ENCODE peak calls at places on chromosome 18, in nine cellular contexts. One of them, this sample, is unnamed.
A peak's percentile ranks its signal among the peaks of the same experiment; 100 is the strongest.

GRCh38 chr18:74748809-74749208 is 151.1 kb downstream of the ZNF407 start:
- DNase-seq in AG04450: no peak
- DNase-seq in cardiac muscle cell: no peak
- DNase-seq in A549: no peak
- DNase-seq in stomach: no peak
- DNase-seq in IMR-90: no peak
- DNase-seq in fibroblast of lung: no peak
- DNase-seq in naive thymus-derived CD4-positive, alpha-beta T cell: no peak
- DNase-seq in lower lobe of right lung: no peak
- DNase-seq in this sample: no peak

GRCh38 chr18:46415532-46415931 is 241.5 kb downstream of the LOXHD1 start:
- DNase-seq in AG04450: no peak
- DNase-seq in cardiac muscle cell: no peak
- DNase-seq in A549: no peak
- DNase-seq in stomach: no peak
- DNase-seq in IMR-90: no peak
- DNase-seq in fibroblast of lung: no peak
- DNase-seq in naive thymus-derived CD4-positive, alpha-beta T cell: no peak
- DNase-seq in lower lobe of right lung: no peak
- DNase-seq in this sample: no peak

GRCh38 chr18:26506012-26506411 is 42.3 kb downstream of the KCTD1 start:
- DNase-seq in AG04450: no peak
- DNase-seq in cardiac muscle cell: no peak
- DNase-seq in A549: no peak
- DNase-seq in stomach: peak; percentile 29
- DNase-seq in IMR-90: no peak
- DNase-seq in fibroblast of lung: no peak
- DNase-seq in naive thymus-derived CD4-positive, alpha-beta T cell: no peak
- DNase-seq in lower lobe of right lung: no peak
- DNase-seq in this sample: no peak

GRCh38 chr18:44679912-44680270 is 797 bp upstream of the SETBP1 start:
- DNase-seq in AG04450: no peak
- DNase-seq in cardiac muscle cell: peak; percentile 66
- DNase-seq in A549: peak; percentile 16
- DNase-seq in stomach: peak; percentile 58
- DNase-seq in IMR-90: peak; percentile 31
- DNase-seq in fibroblast of lung: peak; percentile 66
- DNase-seq in naive thymus-derived CD4-positive, alpha-beta T cell: no peak
- DNase-seq in lower lobe of right lung: peak; percentile 67
- DNase-seq in this sample: peak; percentile 77

GRCh38 chr18:63240541-63241316 is 78.8 kb downstream of the BCL2 start:
- DNase-seq in AG04450: no peak
- DNase-seq in cardiac muscle cell: peak; percentile 78
- DNase-seq in A549: no peak
- DNase-seq in stomach: no peak
- DNase-seq in IMR-90: no peak
- DNase-seq in fibroblast of lung: peak; percentile 21
- DNase-seq in naive thymus-derived CD4-positive, alpha-beta T cell: no peak
- DNase-seq in lower lobe of right lung: no peak
- DNase-seq in this sample: no peak

GRCh38 chr18:5975111-5975622 is 79.8 kb upstream of the TMEM200C start:
- DNase-seq in AG04450: peak; percentile 49
- DNase-seq in cardiac muscle cell: peak; percentile 49
- DNase-seq in A549: no peak
- DNase-seq in stomach: no peak
- DNase-seq in IMR-90: peak; percentile 89
- DNase-seq in fibroblast of lung: peak; percentile 77
- DNase-seq in naive thymus-derived CD4-positive, alpha-beta T cell: no peak
- DNase-seq in lower lobe of right lung: no peak
- DNase-seq in this sample: no peak

GRCh38 chr18:8480506-8481328 is 128.5 kb upstream of the RAB12 start:
- DNase-seq in AG04450: peak; percentile 34
- DNase-seq in cardiac muscle cell: peak; percentile 84
- DNase-seq in A549: peak; percentile 36
- DNase-seq in stomach: peak; percentile 34
- DNase-seq in IMR-90: peak; percentile 73
- DNase-seq in fibroblast of lung: peak; percentile 68
- DNase-seq in naive thymus-derived CD4-positive, alpha-beta T cell: no peak
- DNase-seq in lower lobe of right lung: no peak
- DNase-seq in this sample: no peak

GRCh38 chr18:2572892-2573291 is 1.5 kb downstream of the NDC80 start:
- DNase-seq in AG04450: no peak
- DNase-seq in cardiac muscle cell: peak; percentile 32
- DNase-seq in A549: no peak
- DNase-seq in stomach: no peak
- DNase-seq in IMR-90: no peak
- DNase-seq in fibroblast of lung: peak; percentile 26
- DNase-seq in naive thymus-derived CD4-positive, alpha-beta T cell: no peak
- DNase-seq in lower lobe of right lung: no peak
- DNase-seq in this sample: no peak

GRCh38 chr18:72160504-72161445 is 383.4 kb downstream of the CBLN2 start:
- DNase-seq in AG04450: no peak
- DNase-seq in cardiac muscle cell: no peak
- DNase-seq in A549: no peak
- DNase-seq in stomach: no peak
- DNase-seq in IMR-90: no peak
- DNase-seq in fibroblast of lung: no peak
- DNase-seq in naive thymus-derived CD4-positive, alpha-beta T cell: no peak
- DNase-seq in lower lobe of right lung: no peak
- DNase-seq in this sample: no peak

GRCh38 chr18:32734442-32734841 is 38.4 kb downstream of the KLHL14 start:
- DNase-seq in AG04450: no peak
- DNase-seq in cardiac muscle cell: no peak
- DNase-seq in A549: no peak
- DNase-seq in stomach: no peak
- DNase-seq in IMR-90: no peak
- DNase-seq in fibroblast of lung: no peak
- DNase-seq in naive thymus-derived CD4-positive, alpha-beta T cell: no peak
- DNase-seq in lower lobe of right lung: no peak
- DNase-seq in this sample: no peak

GRCh38 chr18:500556-501405 is at the start of gene COLEC12:
- DNase-seq in AG04450: no peak
- DNase-seq in cardiac muscle cell: peak; percentile 61
- DNase-seq in A549: no peak
- DNase-seq in stomach: no peak
- DNase-seq in IMR-90: no peak
- DNase-seq in fibroblast of lung: no peak
- DNase-seq in naive thymus-derived CD4-positive, alpha-beta T cell: no peak
- DNase-seq in lower lobe of right lung: peak; percentile 75
- DNase-seq in this sample: peak; percentile 48

GRCh38 chr18:75203456-75204261 is 5.3 kb downstream of the PTGR3 start:
- DNase-seq in AG04450: no peak
- DNase-seq in cardiac muscle cell: peak; percentile 21
- DNase-seq in A549: no peak
- DNase-seq in stomach: no peak
- DNase-seq in IMR-90: peak; percentile 52
- DNase-seq in fibroblast of lung: peak; percentile 66
- DNase-seq in naive thymus-derived CD4-positive, alpha-beta T cell: no peak
- DNase-seq in lower lobe of right lung: no peak
- DNase-seq in this sample: no peak

GRCh38 chr18:31197676-31198075 is 35.0 kb upstream of the DSC1 start:
- DNase-seq in AG04450: no peak
- DNase-seq in cardiac muscle cell: no peak
- DNase-seq in A549: peak; percentile 4
- DNase-seq in stomach: no peak
- DNase-seq in IMR-90: no peak
- DNase-seq in fibroblast of lung: no peak
- DNase-seq in naive thymus-derived CD4-positive, alpha-beta T cell: no peak
- DNase-seq in lower lobe of right lung: no peak
- DNase-seq in this sample: peak; percentile 26

GRCh38 chr18:55096261-55097026 is 137.2 kb upstream of the CCDC68 start:
- DNase-seq in AG04450: peak; percentile 16
- DNase-seq in cardiac muscle cell: peak; percentile 83
- DNase-seq in A549: peak; percentile 22
- DNase-seq in stomach: no peak
- DNase-seq in IMR-90: peak; percentile 72
- DNase-seq in fibroblast of lung: peak; percentile 65
- DNase-seq in naive thymus-derived CD4-positive, alpha-beta T cell: no peak
- DNase-seq in lower lobe of right lung: no peak
- DNase-seq in this sample: peak; percentile 43

GRCh38 chr18:28175047-28175929 is 1.6 kb downstream of the CDH2 start:
- DNase-seq in AG04450: no peak
- DNase-seq in cardiac muscle cell: peak; percentile 69
- DNase-seq in A549: peak; percentile 8
- DNase-seq in stomach: peak; percentile 36
- DNase-seq in IMR-90: peak; percentile 42
- DNase-seq in fibroblast of lung: no peak
- DNase-seq in naive thymus-derived CD4-positive, alpha-beta T cell: no peak
- DNase-seq in lower lobe of right lung: no peak
- DNase-seq in this sample: no peak

GRCh38 chr18:59148192-59148591 is 8.5 kb downstream of the SEC11C start:
- DNase-seq in AG04450: no peak
- DNase-seq in cardiac muscle cell: no peak
- DNase-seq in A549: no peak
- DNase-seq in stomach: peak; percentile 30
- DNase-seq in IMR-90: no peak
- DNase-seq in fibroblast of lung: no peak
- DNase-seq in naive thymus-derived CD4-positive, alpha-beta T cell: no peak
- DNase-seq in lower lobe of right lung: no peak
- DNase-seq in this sample: no peak

GRCh38 chr18:9478545-9478944 is 3.2 kb downstream of the RALBP1 start:
- DNase-seq in AG04450: no peak
- DNase-seq in cardiac muscle cell: no peak
- DNase-seq in A549: no peak
- DNase-seq in stomach: no peak
- DNase-seq in IMR-90: no peak
- DNase-seq in fibroblast of lung: no peak
- DNase-seq in naive thymus-derived CD4-positive, alpha-beta T cell: no peak
- DNase-seq in lower lobe of right lung: no peak
- DNase-seq in this sample: no peak

GRCh38 chr18:9482790-9483189 is 7.5 kb downstream of the RALBP1 start:
- DNase-seq in AG04450: no peak
- DNase-seq in cardiac muscle cell: no peak
- DNase-seq in A549: no peak
- DNase-seq in stomach: no peak
- DNase-seq in IMR-90: no peak
- DNase-seq in fibroblast of lung: no peak
- DNase-seq in naive thymus-derived CD4-positive, alpha-beta T cell: no peak
- DNase-seq in lower lobe of right lung: no peak
- DNase-seq in this sample: no peak

GRCh38 chr18:9488535-9488934 is 13.2 kb downstream of the RALBP1 start:
- DNase-seq in AG04450: no peak
- DNase-seq in cardiac muscle cell: no peak
- DNase-seq in A549: no peak
- DNase-seq in stomach: no peak
- DNase-seq in IMR-90: no peak
- DNase-seq in fibroblast of lung: no peak
- DNase-seq in naive thymus-derived CD4-positive, alpha-beta T cell: no peak
- DNase-seq in lower lobe of right lung: no peak
- DNase-seq in this sample: no peak

GRCh38 chr18:9483526-9483925 is 8.2 kb downstream of the RALBP1 start:
- DNase-seq in AG04450: no peak
- DNase-seq in cardiac muscle cell: no peak
- DNase-seq in A549: no peak
- DNase-seq in stomach: no peak
- DNase-seq in IMR-90: no peak
- DNase-seq in fibroblast of lung: no peak
- DNase-seq in naive thymus-derived CD4-positive, alpha-beta T cell: no peak
- DNase-seq in lower lobe of right lung: no peak
- DNase-seq in this sample: no peak
- H3K9me3 ChIP-seq in AG04450: peaks cover 2% of the 10 kb centered on the region
- H3K9me3 ChIP-seq in cardiac muscle cell: no peaks in the 10 kb centered on the region
- H3K9me3 ChIP-seq in A549: no peaks in the 10 kb centered on the region
- H3K9me3 ChIP-seq in stomach: no peaks in the 10 kb centered on the region
- H3K9me3 ChIP-seq in IMR-90: no peaks in the 10 kb centered on the region
- H3K9me3 ChIP-seq in fibroblast of lung: no peaks in the 10 kb centered on the region
- H3K9me3 ChIP-seq in naive thymus-derived CD4-positive, alpha-beta T cell: no peaks in the 10 kb centered on the region
- H3K9me3 ChIP-seq in lower lobe of right lung: peaks cover 6% of the 10 kb centered on the region
- H3K9me3 ChIP-seq in this sample: no peaks in the 10 kb centered on the region

GRCh38 chr18:70982292-70982691 is 693.4 kb downstream of the SOCS6 start:
- DNase-seq in AG04450: no peak
- DNase-seq in cardiac muscle cell: no peak
- DNase-seq in A549: no peak
- DNase-seq in stomach: no peak
- DNase-seq in IMR-90: no peak
- DNase-seq in fibroblast of lung: no peak
- DNase-seq in naive thymus-derived CD4-positive, alpha-beta T cell: no peak
- DNase-seq in lower lobe of right lung: no peak
- DNase-seq in this sample: no peak

GRCh38 chr18:70981400-70982140 is 692.7 kb downstream of the SOCS6 start:
- DNase-seq in AG04450: no peak
- DNase-seq in cardiac muscle cell: no peak
- DNase-seq in A549: no peak
- DNase-seq in stomach: no peak
- DNase-seq in IMR-90: no peak
- DNase-seq in fibroblast of lung: no peak
- DNase-seq in naive thymus-derived CD4-positive, alpha-beta T cell: no peak
- DNase-seq in lower lobe of right lung: no peak
- DNase-seq in this sample: no peak

GRCh38 chr18:70991577-70991976 is 702.7 kb downstream of the SOCS6 start:
- DNase-seq in AG04450: peak; percentile 4
- DNase-seq in cardiac muscle cell: peak; percentile 9
- DNase-seq in A549: no peak
- DNase-seq in stomach: no peak
- DNase-seq in IMR-90: peak; percentile 43
- DNase-seq in fibroblast of lung: peak; percentile 2
- DNase-seq in naive thymus-derived CD4-positive, alpha-beta T cell: no peak
- DNase-seq in lower lobe of right lung: no peak
- DNase-seq in this sample: no peak

GRCh38 chr18:70985948-70986347 is 697.1 kb downstream of the SOCS6 start:
- DNase-seq in AG04450: no peak
- DNase-seq in cardiac muscle cell: no peak
- DNase-seq in A549: no peak
- DNase-seq in stomach: no peak
- DNase-seq in IMR-90: no peak
- DNase-seq in fibroblast of lung: no peak
- DNase-seq in naive thymus-derived CD4-positive, alpha-beta T cell: no peak
- DNase-seq in lower lobe of right lung: no peak
- DNase-seq in this sample: no peak
- H3K9me3 ChIP-seq in AG04450: peaks cover 7% of the 10 kb centered on the region
- H3K9me3 ChIP-seq in cardiac muscle cell: no peaks in the 10 kb centered on the region
- H3K9me3 ChIP-seq in A549: no peaks in the 10 kb centered on the region
- H3K9me3 ChIP-seq in stomach: peaks cover 25% of the 10 kb centered on the region
- H3K9me3 ChIP-seq in IMR-90: peaks cover 12% of the 10 kb centered on the region
- H3K9me3 ChIP-seq in fibroblast of lung: no peaks in the 10 kb centered on the region
- H3K9me3 ChIP-seq in naive thymus-derived CD4-positive, alpha-beta T cell: no peaks in the 10 kb centered on the region
- H3K9me3 ChIP-seq in lower lobe of right lung: no peaks in the 10 kb centered on the region
- H3K9me3 ChIP-seq in this sample: peaks cover 9% of the 10 kb centered on the region

DNA sequence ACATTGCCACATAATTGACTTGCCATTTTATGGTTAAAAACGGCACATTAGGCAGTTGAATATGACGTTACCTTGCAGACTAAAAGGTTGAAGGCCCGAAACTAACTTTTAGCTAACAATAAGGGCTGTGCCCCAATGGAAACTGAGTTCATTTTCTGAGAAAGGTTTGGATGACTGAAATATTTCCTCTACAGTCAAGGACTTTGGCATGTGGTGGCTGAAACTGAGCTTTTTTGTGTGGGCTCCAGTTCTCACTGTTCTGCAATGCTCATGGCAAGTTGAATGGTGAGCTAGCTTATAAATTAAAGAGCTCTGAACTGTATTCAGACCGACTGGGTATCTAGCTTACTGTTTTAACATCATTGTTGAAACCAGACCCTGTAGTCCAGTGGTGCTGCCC is 23.8 kb upstream of the TXNDC2 start:
- DNase-seq in AG04450: no peak
- DNase-seq in cardiac muscle cell: no peak
- DNase-seq in A549: no peak
- DNase-seq in stomach: no peak
- DNase-seq in IMR-90: no peak
- DNase-seq in fibroblast of lung: no peak
- DNase-seq in naive thymus-derived CD4-positive, alpha-beta T cell: no peak
- DNase-seq in lower lobe of right lung: no peak
- DNase-seq in this sample: no peak
- H3K9me3 ChIP-seq in AG04450: peaks cover 19% of the 10 kb centered on the region
- H3K9me3 ChIP-seq in cardiac muscle cell: no peaks in the 10 kb centered on the region
- H3K9me3 ChIP-seq in A549: peaks cover 21% of the 10 kb centered on the region
- H3K9me3 ChIP-seq in stomach: peaks cover 16% of the 10 kb centered on the region
- H3K9me3 ChIP-seq in IMR-90: peaks cover 13% of the 10 kb centered on the region
- H3K9me3 ChIP-seq in fibroblast of lung: no peaks in the 10 kb centered on the region
- H3K9me3 ChIP-seq in naive thymus-derived CD4-positive, alpha-beta T cell: no peaks in the 10 kb centered on the region
- H3K9me3 ChIP-seq in lower lobe of right lung: peaks cover 9% of the 10 kb centered on the region
- H3K9me3 ChIP-seq in this sample: peaks cover 6% of the 10 kb centered on the region

GRCh38 chr18:65343571-65343970 is 407.2 kb upstream of the CDH7 start:
- DNase-seq in AG04450: no peak
- DNase-seq in cardiac muscle cell: no peak
- DNase-seq in A549: no peak
- DNase-seq in stomach: no peak
- DNase-seq in IMR-90: no peak
- DNase-seq in fibroblast of lung: no peak
- DNase-seq in naive thymus-derived CD4-positive, alpha-beta T cell: no peak
- DNase-seq in lower lobe of right lung: no peak
- DNase-seq in this sample: no peak
- H3K9me3 ChIP-seq in AG04450: peaks cover 7% of the 10 kb centered on the region
- H3K9me3 ChIP-seq in cardiac muscle cell: no peaks in the 10 kb centered on the region
- H3K9me3 ChIP-seq in A549: no peaks in the 10 kb centered on the region
- H3K9me3 ChIP-seq in stomach: peaks cover 8% of the 10 kb centered on the region
- H3K9me3 ChIP-seq in IMR-90: peaks cover 9% of the 10 kb centered on the region
- H3K9me3 ChIP-seq in fibroblast of lung: no peaks in the 10 kb centered on the region
- H3K9me3 ChIP-seq in naive thymus-derived CD4-positive, alpha-beta T cell: no peaks in the 10 kb centered on the region
- H3K9me3 ChIP-seq in lower lobe of right lung: peaks cover 4% of the 10 kb centered on the region
- H3K9me3 ChIP-seq in this sample: no peaks in the 10 kb centered on the region